ENCODE peak calls at places on chromosomes 13 and 19, in five cellular contexts. V is ovary, P is cardiac fibroblast, S is fibroblast of mammary gland, L is GM20000. J is an unnamed sample.
A peak's percentile ranks its signal among the peaks of the same experiment; 100 is the strongest.

GRCh38 chr19:41298327-41298964 is 11.5 kb upstream of the CCDC97 start:
- DNase-seq in V (no peak), P (peak; percentile 81), S (peak; percentile 77), L (no peak), J (no peak)

GRCh38 chr19:6527893-6528543 is 2.8 kb upstream of the TNFSF9 start:
- DNase-seq in V (no peak), P (no peak), S (no peak), L (peak; percentile 83), J (no peak)

GRCh38 chr19:41864374-41864773 is 4.3 kb downstream of the RPS19 start:
- DNase-seq in V (no peak), P (no peak), S (no peak), L (no peak), J (no peak)

GRCh38 chr13:78595819-78596700 is 7.3 kb downstream of the POU4F1 start:
- DNase-seq in V (no peak), P (no peak), S (no peak), L (peak; percentile 74), J (no peak)

GRCh38 chr19:12042893-12043292 is 7.4 kb upstream of the ZNF433 start:
- DNase-seq in V (no peak), P (no peak), S (no peak), L (no peak), J (no peak)

GRCh38 chr13:29522044-29522685 is 73.3 kb downstream of the SLC7A1 start:
- DNase-seq in V (no peak), P (peak; percentile 97), S (peak; percentile 99), L (no peak), J (no peak)

GRCh38 chr13:49356224-49356623 is 87.6 kb downstream of the CAB39L start:
- DNase-seq in V (no peak), P (peak; percentile 74), S (peak; percentile 91), L (no peak), J (no peak)

GRCh38 chr13:98856983-98857382 is 104.5 kb upstream of the SLC15A1 start:
- DNase-seq in V (no peak), P (peak; percentile 31), S (no peak), L (no peak), J (no peak)

GRCh38 chr19:54312436-54313362 is at the start of gene LILRA5:
- DNase-seq in V (no peak), P (no peak), S (no peak), L (no peak), J (no peak)

GRCh38 chr19:5170329-5170745 is 170.3 kb downstream of the PTPRS start:
- DNase-seq in V (no peak), P (no peak), S (no peak), L (no peak), J (peak; percentile 45)

GRCh38 chr13:66171821-66172220 is 1058.3 kb downstream of the PCDH9 start:
- DNase-seq in V (no peak), P (no peak), S (no peak), L (no peak), J (no peak)

GRCh38 chr13:32824061-32824460 is 192.2 kb upstream of the KL start:
- DNase-seq in V (no peak), P (no peak), S (no peak), L (no peak), J (no peak)

GRCh38 chr19:45591004-45591637 is 6.5 kb upstream of the OPA3 start:
- DNase-seq in V (no peak), P (no peak), S (peak; percentile 39), L (no peak), J (peak; percentile 58)

GRCh38 chr13:101453784-101454201 is 1.3 kb downstream of the ITGBL1 start:
- DNase-seq in V (no peak), P (no peak), S (no peak), L (peak; percentile 19), J (no peak)
- TF ChIP-seq CTCF in V (no peak), P (no peak), S (no peak), L (no peak), J (no peak)

DNA sequence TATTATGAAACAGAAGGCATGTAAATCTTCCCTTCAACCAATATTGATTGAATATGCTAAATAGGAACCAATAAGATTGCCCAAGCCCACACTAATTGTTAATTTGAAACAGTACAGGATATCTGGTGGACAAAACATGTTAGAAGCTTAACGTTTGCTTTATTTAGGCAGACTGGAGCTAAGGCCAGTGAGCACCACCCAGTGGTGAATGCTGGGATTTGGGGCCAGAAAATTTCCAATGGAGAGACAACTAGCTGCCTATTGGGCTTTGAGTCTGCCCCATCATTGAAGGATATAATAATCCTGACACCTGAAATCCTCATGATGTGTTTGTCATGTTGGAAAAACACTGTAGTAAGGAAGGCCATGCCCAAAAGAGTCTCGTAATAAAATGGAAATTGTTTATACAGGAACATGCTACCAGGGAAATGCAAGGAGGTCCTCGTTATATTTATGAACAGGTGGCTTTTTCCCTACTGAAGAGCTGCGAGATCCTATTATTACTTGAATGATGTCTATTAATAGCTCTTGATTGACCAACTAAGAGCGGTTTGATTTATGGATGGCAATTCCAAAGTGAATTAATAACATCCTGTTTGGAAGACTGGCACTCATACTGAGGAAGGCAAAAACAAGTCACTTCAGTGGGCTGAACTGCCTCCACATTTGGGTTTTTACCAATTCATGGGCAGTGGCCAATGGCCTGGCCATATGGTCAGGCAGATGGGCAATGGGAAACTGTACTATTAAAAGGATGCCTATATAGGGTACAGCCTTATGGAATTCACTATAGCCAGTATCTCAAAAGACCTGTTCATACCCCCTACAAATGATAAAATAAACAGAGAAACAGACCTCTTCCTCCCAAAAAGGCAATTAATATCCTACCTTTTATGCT is 8.7 kb downstream of the SIGLECL1 start:
- DNase-seq in V (no peak), P (peak; percentile 51), S (peak; percentile 26), L (peak; percentile 62), J (peak; percentile 25)
- TF ChIP-seq CTCF in V (peak; percentile 15), P (peak; percentile 82), S (peak; percentile 85), L (peak; percentile 66), J (peak; percentile 62)

GRCh38 chr13:46127336-46128023 is 22.6 kb upstream of the CPB2 start:
- DNase-seq in V (no peak), P (no peak), S (no peak), L (no peak), J (no peak)

GRCh38 chr13:46124531-46124966 is 19.7 kb upstream of the CPB2 start:
- DNase-seq in V (no peak), P (no peak), S (no peak), L (peak; percentile 17), J (no peak)

GRCh38 chr13:46124967-46125933 is 20.4 kb upstream of the CPB2 start:
- DNase-seq in V (no peak), P (peak; percentile 5), S (no peak), L (no peak), J (no peak)

GRCh38 chr13:46126074-46126473 is 21.2 kb upstream of the CPB2 start:
- DNase-seq in V (no peak), P (no peak), S (no peak), L (no peak), J (no peak)

DNA sequence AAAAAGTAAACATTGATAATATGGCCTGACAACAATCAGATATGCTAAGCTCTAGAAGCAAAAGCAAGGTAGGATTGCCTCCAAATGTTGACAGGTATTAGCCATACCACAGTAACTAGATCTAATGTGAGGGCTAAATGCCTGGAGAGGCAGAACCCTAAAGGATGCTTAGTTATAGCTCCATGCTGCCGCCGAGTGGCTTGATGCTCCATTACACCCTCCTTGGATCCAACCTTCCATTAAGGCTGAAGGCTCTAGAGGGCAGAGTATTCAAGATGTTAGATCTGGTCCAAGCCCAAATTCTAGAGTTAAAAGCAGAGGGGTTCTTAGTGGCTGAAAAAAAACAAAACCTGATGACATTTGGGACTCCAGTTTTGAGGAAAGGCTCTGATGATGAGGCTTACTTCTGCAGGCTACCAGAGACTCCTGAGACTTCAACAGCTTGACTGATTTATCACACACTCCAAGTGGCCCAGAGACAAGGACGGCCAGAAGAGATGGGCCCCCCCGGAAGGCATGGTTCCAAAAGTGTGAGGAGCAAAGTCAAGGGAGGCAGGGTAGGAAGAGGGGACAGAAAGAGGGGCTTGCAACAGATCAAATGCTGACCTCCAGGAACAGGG is 21.8 kb upstream of the CPB2 start:
- DNase-seq in V (no peak), P (peak; percentile 83), S (peak; percentile 74), L (peak; percentile 57), J (peak; percentile 71)
- TF ChIP-seq CTCF in V (no peak), P (peak; percentile 98), S (peak; percentile 99), L (peak; percentile 83), J (peak; percentile 92)

GRCh38 chr13:108960006-108960405 is 330.6 kb downstream of the MYO16 start:
- DNase-seq in V (no peak), P (no peak), S (no peak), L (no peak), J (no peak)

GRCh38 chr13:108959254-108959653 is 329.8 kb downstream of the MYO16 start:
- DNase-seq in V (no peak), P (peak; percentile 66), S (no peak), L (no peak), J (no peak)

GRCh38 chr13:108962652-108963051 is 333.2 kb downstream of the MYO16 start:
- DNase-seq in V (no peak), P (peak; percentile 45), S (no peak), L (no peak), J (no peak)

GRCh38 chr13:108963276-108963810 is 333.9 kb downstream of the MYO16 start:
- DNase-seq in V (no peak), P (no peak), S (no peak), L (no peak), J (no peak)

GRCh38 chr13:108961542-108962125 is 332.2 kb downstream of the MYO16 start:
- DNase-seq in V (no peak), P (peak; percentile 74), S (peak; percentile 74), L (peak; percentile 45), J (no peak)
- TF ChIP-seq CTCF in V (peak; percentile 71), P (peak; percentile 69), S (peak; percentile 84), L (peak; percentile 28), J (peak; percentile 80)

GRCh38 chr19:13428352-13428751 is 77.9 kb downstream of the CACNA1A start:
- DNase-seq in V (no peak), P (peak; percentile 44), S (peak; percentile 40), L (no peak), J (no peak)
- TF ChIP-seq CTCF in V (no peak), P (peak; percentile 73), S (peak; percentile 64), L (peak; percentile 32), J (peak; percentile 56)

GRCh38 chr19:39032164-39032918 is at the start of gene FBXO27:
- DNase-seq in V (no peak), P (no peak), S (no peak), L (peak; percentile 34), J (peak; percentile 55)

GRCh38 chr19:39037194-39037593 is 4.8 kb upstream of the FBXO27 start:
- DNase-seq in V (no peak), P (no peak), S (no peak), L (no peak), J (no peak)

DNA sequence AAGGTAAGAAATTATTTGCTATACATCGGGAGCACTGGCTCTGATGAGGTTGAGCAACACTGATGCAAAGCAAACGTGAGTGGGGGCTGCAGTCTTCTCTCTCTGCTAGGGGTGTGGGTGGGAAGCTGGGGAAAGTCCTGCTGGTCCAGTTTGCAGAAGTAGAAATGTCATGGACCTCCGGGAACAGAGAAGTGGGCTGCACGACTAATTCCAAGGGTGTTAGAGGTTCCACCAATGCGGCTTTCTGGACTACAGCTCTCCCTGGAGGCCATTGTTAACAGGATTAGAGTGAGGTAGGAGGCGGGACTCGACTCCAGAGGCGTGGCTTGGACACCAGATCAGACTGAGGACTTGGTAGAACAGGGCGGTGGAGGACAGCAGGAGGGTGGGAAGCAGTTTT is 5.7 kb upstream of the FBXO27 start:
- DNase-seq in V (no peak), P (peak; percentile 51), S (peak; percentile 47), L (peak; percentile 52), J (peak; percentile 80)
- TF ChIP-seq CTCF in V (no peak), P (peak; percentile 13), S (peak; percentile 22), L (no peak), J (no peak)

GRCh38 chr19:8609210-8610040 is 1.1 kb downstream of the ADAMTS10 start:
- DNase-seq in V (peak; percentile 41), P (peak; percentile 73), S (peak; percentile 35), L (peak; percentile 59), J (peak; percentile 35)
- TF ChIP-seq CTCF in V (no peak), P (no peak), S (no peak), L (no peak), J (peak; percentile 6)